ENCODE peak calls at places on chromosomes 4 and X, in six cellular contexts. Y is non-pigmented ciliary epithelial cell; N is activated CD8-positive, alpha-beta T cell treated with anti-CD3 and anti-CD28 coated beads, Interleukin-2, amount 10 ng/mL, durations not matched to agents 7 days and 5 days; J is LHCN-M2; H is stomach; T is CD8-positive, alpha-beta T cell. I is an unnamed sample.

GRCh38 chrX:128800138-128800537 is 723.2 kb downstream of the SMARCA1 start:
- DNase-seq in Y (no peak), N (no peak), J (no peak), H (no peak), T (no peak), I (no peak)

GRCh38 chr4:78954048-78954666 is 14.9 kb upstream of the PAQR3 start:
- DNase-seq in Y (no peak), N (no peak), J (peak; percentile 34), H (no peak), T (no peak), I (no peak)

GRCh38 chr4:111556141-111556781 is 589.0 kb upstream of the FAM241A start:
- DNase-seq in Y (peak; percentile 22), N (no peak), J (no peak), H (no peak), T (no peak), I (no peak)

GRCh38 chr4:120156115-120156718 is 89.6 kb upstream of the MAD2L1 start:
- DNase-seq in Y (peak; percentile 61), N (peak; percentile 61), J (peak; percentile 51), H (no peak), T (no peak), I (no peak)

GRCh38 chr4:6506616-6507140 is 34.3 kb upstream of the PPP2R2C start:
- DNase-seq in Y (no peak), N (no peak), J (no peak), H (no peak), T (no peak), I (peak; percentile 7)

GRCh38 chr4:80365928-80366327 is 30.4 kb downstream of the CFAP299 start:
- DNase-seq in Y (peak; percentile 47), N (peak; percentile 64), J (peak; percentile 73), H (peak; percentile 54), T (peak; percentile 57), I (no peak)

GRCh38 chrX:46710927-46711623 is 47.8 kb downstream of the SLC9A7 start:
- DNase-seq in Y (no peak), N (no peak), J (no peak), H (no peak), T (no peak), I (no peak)

GRCh38 chr4:113116414-113117345 is 67.2 kb downstream of the ANK2 start:
- DNase-seq in Y (no peak), N (no peak), J (no peak), H (no peak), T (no peak), I (no peak)

GRCh38 chr4:10080874-10081606 is 35.6 kb downstream of the WDR1 start:
- DNase-seq in Y (no peak), N (no peak), J (no peak), H (no peak), T (no peak), I (no peak)

GRCh38 chr4:80202784-80203553 is 5.7 kb downstream of the PRDM8 start:
- DNase-seq in Y (no peak), N (peak; percentile 72), J (no peak), H (no peak), T (peak; percentile 51), I (no peak)

GRCh38 chrX:27674491-27674890 is 84.3 kb downstream of the DCAF8L2 start:
- DNase-seq in Y (no peak), N (no peak), J (no peak), H (no peak), T (no peak), I (no peak)

GRCh38 chr4:19381068-19381467 is 870.6 kb upstream of the SLIT2 start:
- DNase-seq in Y (peak; percentile 62), N (no peak), J (no peak), H (no peak), T (no peak), I (no peak)

GRCh38 chr4:17447675-17448298 is 64.1 kb downstream of the QDPR start:
- DNase-seq in Y (peak; percentile 43), N (peak; percentile 79), J (peak; percentile 72), H (peak; percentile 33), T (peak; percentile 44), I (no peak)

GRCh38 chr4:24965627-24966026 is 52.8 kb upstream of the CCDC149 start:
- DNase-seq in Y (no peak), N (no peak), J (peak; percentile 21), H (no peak), T (no peak), I (no peak)

GRCh38 chrX:17738002-17738713 is 865 bp downstream of the SCML1 start:
- DNase-seq in Y (no peak), N (peak; percentile 59), J (peak; percentile 21), H (peak; percentile 35), T (peak; percentile 30), I (no peak)

GRCh38 chr4:183261953-183262775 is 57.9 kb downstream of the CLDN22 start:
- DNase-seq in Y (no peak), N (peak; percentile 83), J (peak; percentile 69), H (peak; percentile 88), T (peak; percentile 73), I (peak; percentile 80)

GRCh38 chr4:5905714-5906113 is 12.8 kb upstream of the CRMP1 start:
- DNase-seq in Y (no peak), N (no peak), J (no peak), H (no peak), T (no peak), I (no peak)

GRCh38 chrX:68204639-68205038 is 228.7 kb downstream of the OPHN1 start:
- DNase-seq in Y (no peak), N (no peak), J (no peak), H (no peak), T (no peak), I (no peak)

GRCh38 chr4:2643555-2643954 is 107.1 kb downstream of the FAM193A start:
- DNase-seq in Y (no peak), N (no peak), J (no peak), H (peak; percentile 8), T (no peak), I (no peak)

GRCh38 chrX:153883163-153883843 is 2.7 kb downstream of the L1CAM start:
- DNase-seq in Y (no peak), N (no peak), J (no peak), H (no peak), T (no peak), I (no peak)

GRCh38 chr4:128468485-128468989 is 180.9 kb upstream of the PGRMC2 start:
- DNase-seq in Y (peak; percentile 78), N (no peak), J (peak; percentile 97), H (peak; percentile 45), T (no peak), I (peak; percentile 81)